ENCODE peak calls at places on chromosomes 12 and 14, in eight cellular contexts. U is sciatic nerve, Y is smooth muscle cell of the brain vasculature, T is astrocyte of the hippocampus, I is GM10248, N is AG04449, J is T-helper 17 cell, V is AG10803. A is an unnamed sample.

GRCh38 chr12:29739279-29739991 is 44.3 kb downstream of the TMTC1 start:
- DNase-seq in U (no peak), Y (no peak), T (no peak), I (no peak), N (no peak), J (no peak), V (no peak), A (no peak)

GRCh38 chr12:132194056-132194455 is 49.8 kb downstream of the NOC4L start:
- DNase-seq in U (no peak), Y (no peak), T (no peak), I (no peak), N (no peak), J (no peak), V (no peak), A (no peak)

GRCh38 chr14:23633160-23633701 is 2.9 kb upstream of the DHRS2 start:
- DNase-seq in U (no peak), Y (no peak), T (peak; percentile 5), I (peak; percentile 12), N (no peak), J (no peak), V (no peak), A (no peak)

GRCh38 chr12:63064080-63064479 is 86.9 kb downstream of the AVPR1A start:
- DNase-seq in U (no peak), Y (no peak), T (no peak), I (no peak), N (peak; percentile 52), J (no peak), V (peak; percentile 65), A (no peak)

GRCh38 chr14:104637546-104638003 is 33.0 kb upstream of the TMEM179 start:
- DNase-seq in U (no peak), Y (no peak), T (no peak), I (no peak), N (no peak), J (no peak), V (no peak), A (no peak)

GRCh38 chr14:70027785-70028428 is 148.7 kb downstream of the SMOC1 start:
- DNase-seq in U (peak; percentile 88), Y (peak; percentile 40), T (peak; percentile 75), I (peak; percentile 85), N (no peak), J (peak; percentile 17), V (peak; percentile 26), A (no peak)

GRCh38 chr14:56514663-56515371 is 64.8 kb upstream of the TMEM260 start:
- DNase-seq in U (no peak), Y (no peak), T (no peak), I (no peak), N (no peak), J (no peak), V (peak; percentile 9), A (no peak)

GRCh38 chr14:67526676-67527459 is 6.2 kb upstream of the PLEKHH1 start:
- DNase-seq in U (no peak), Y (peak; percentile 18), T (peak; percentile 61), I (peak; percentile 53), N (no peak), J (no peak), V (peak; percentile 41), A (peak; percentile 24)

GRCh38 chr12:27142102-27142721 is 59.8 kb upstream of the C12orf71 start:
- DNase-seq in U (peak; percentile 79), Y (peak; percentile 62), T (peak; percentile 90), I (peak; percentile 50), N (peak; percentile 28), J (no peak), V (peak; percentile 77), A (peak; percentile 24)

GRCh38 chr12:102527256-102527720 is 46.9 kb upstream of the IGF1 start:
- DNase-seq in U (no peak), Y (no peak), T (peak; percentile 47), I (no peak), N (peak; percentile 31), J (no peak), V (peak; percentile 57), A (no peak)

GRCh38 chr12:94184995-94185711 is 36.8 kb downstream of the PLXNC1 start:
- DNase-seq in U (no peak), Y (no peak), T (no peak), I (no peak), N (no peak), J (no peak), V (no peak), A (no peak)

GRCh38 chr12:54153586-54153985 is 35.2 kb downstream of the SMUG1 start:
- DNase-seq in U (no peak), Y (no peak), T (no peak), I (no peak), N (no peak), J (no peak), V (no peak), A (no peak)

GRCh38 chr12:48119834-48120195 is 651 bp downstream of the PFKM start:
- DNase-seq in U (no peak), Y (peak; percentile 4), T (peak; percentile 43), I (no peak), N (no peak), J (no peak), V (no peak), A (no peak)

GRCh38 chr12:120980800-120981368 is 2.5 kb downstream of the HNF1A start:
- DNase-seq in U (no peak), Y (no peak), T (no peak), I (no peak), N (no peak), J (no peak), V (no peak), A (no peak)

GRCh38 chr12:2384533-2385328 is 331.9 kb downstream of the CACNA1C start:
- DNase-seq in U (no peak), Y (no peak), T (peak; percentile 70), I (no peak), N (peak; percentile 74), J (no peak), V (peak; percentile 83), A (no peak)

GRCh38 chr12:117484901-117485300 is 123.5 kb upstream of the NOS1 start:
- DNase-seq in U (no peak), Y (no peak), T (no peak), I (no peak), N (no peak), J (no peak), V (no peak), A (no peak)

GRCh38 chr14:99062216-99062615 is 209.8 kb downstream of the BCL11B start:
- DNase-seq in U (no peak), Y (no peak), T (no peak), I (no peak), N (no peak), J (no peak), V (no peak), A (no peak)

GRCh38 chr12:130026608-130027176 is 122.9 kb upstream of the TMEM132D start:
- DNase-seq in U (peak; percentile 32), Y (no peak), T (peak; percentile 35), I (no peak), N (no peak), J (no peak), V (no peak), A (no peak)

GRCh38 chr12:630656-631632 is 32.3 kb downstream of the NINJ2 start:
- DNase-seq in U (peak; percentile 59), Y (no peak), T (no peak), I (peak; percentile 81), N (no peak), J (peak; percentile 71), V (no peak), A (no peak)

GRCh38 chr14:104316121-104316722 is 177.8 kb downstream of the KIF26A start:
- DNase-seq in U (peak; percentile 31), Y (no peak), T (no peak), I (no peak), N (no peak), J (no peak), V (no peak), A (no peak)

GRCh38 chr14:39431416-39432178 is 636 bp downstream of the FBXO33 start:
- DNase-seq in U (peak; percentile 73), Y (no peak), T (peak; percentile 70), I (peak; percentile 39), N (no peak), J (peak; percentile 28), V (peak; percentile 34), A (no peak)

GRCh38 chr12:87930033-87930432 is 99.2 kb downstream of the C12orf50 start:
- DNase-seq in U (no peak), Y (peak; percentile 29), T (peak; percentile 55), I (no peak), N (no peak), J (no peak), V (peak; percentile 40), A (no peak)

GRCh38 chr12:94429633-94430032 is 30.0 kb downstream of the CEP83 start:
- DNase-seq in U (no peak), Y (no peak), T (no peak), I (no peak), N (no peak), J (no peak), V (no peak), A (no peak)

GRCh38 chr12:103824290-103824689 is 16.7 kb downstream of the NT5DC3 start:
- DNase-seq in U (no peak), Y (no peak), T (no peak), I (no peak), N (no peak), J (no peak), V (no peak), A (no peak)

GRCh38 chr12:74689071-74689655 is 151.5 kb downstream of the ATXN7L3B start:
- DNase-seq in U (no peak), Y (peak; percentile 40), T (peak; percentile 56), I (peak; percentile 11), N (peak; percentile 33), J (no peak), V (peak; percentile 66), A (peak; percentile 20)

GRCh38 chr12:106139422-106140141 is 828 bp upstream of the NUAK1 start:
- DNase-seq in U (peak; percentile 80), Y (no peak), T (peak; percentile 96), I (peak; percentile 23), N (no peak), J (no peak), V (peak; percentile 85), A (no peak)

GRCh38 chr12:124130717-124131670 is 158.0 kb downstream of the ZNF664 start:
- DNase-seq in U (no peak), Y (peak; percentile 49), T (no peak), I (peak; percentile 54), N (no peak), J (no peak), V (no peak), A (peak; percentile 31)

GRCh38 chr12:31518680-31519227 is 72.2 kb downstream of the DENND5B start:
- DNase-seq in U (no peak), Y (peak; percentile 98), T (peak; percentile 99), I (no peak), N (peak; percentile 100), J (no peak), V (peak; percentile 100), A (peak; percentile 98)

GRCh38 chr14:70289138-70289537 is 70.3 kb downstream of the COX16 start:
- DNase-seq in U (no peak), Y (no peak), T (no peak), I (peak; percentile 47), N (no peak), J (no peak), V (no peak), A (no peak)

GRCh38 chr12:120077260-120077659 is 39.3 kb downstream of the RAB35 start:
- DNase-seq in U (no peak), Y (no peak), T (no peak), I (no peak), N (no peak), J (no peak), V (no peak), A (no peak)

GRCh38 chr14:102711946-102712345 is 65.3 kb upstream of the TRAF3 start:
- DNase-seq in U (no peak), Y (no peak), T (peak; percentile 35), I (no peak), N (no peak), J (no peak), V (no peak), A (no peak)

GRCh38 chr14:103380719-103381377 is 4.4 kb upstream of the MARK3 start:
- DNase-seq in U (no peak), Y (no peak), T (no peak), I (no peak), N (no peak), J (no peak), V (peak; percentile 30), A (no peak)

GRCh38 chr12:56080556-56081138 is 682 bp downstream of the ERBB3 start:
- DNase-seq in U (no peak), Y (no peak), T (no peak), I (no peak), N (no peak), J (no peak), V (no peak), A (no peak)

GRCh38 chr12:48995061-48995879 is 3.9 kb downstream of the DDN start:
- DNase-seq in U (peak; percentile 87), Y (no peak), T (peak; percentile 92), I (peak; percentile 83), N (no peak), J (no peak), V (peak; percentile 75), A (no peak)

A was measured in brain pericyte.